ENCODE peak calls at places on chromosomes 5 and 9, in six cellular contexts. One of them, this sample, is unnamed.
A peak's percentile ranks its signal among the peaks of the same experiment; 100 is the strongest.

GRCh38 chr9:110191616-110192015 is 16.3 kb downstream of the C9orf152 start:
- DNase-seq in stimulated activated CD4-positive, alpha-beta T cell treated with anti-CD3 and anti-CD28 coated beads, Interleukin-1b, Interleukin-23, amount 100 ng/mL, for 1 hour: no peak
- DNase-seq in lower lobe of right lung: no peak
- DNase-seq in Calu3: no peak
- DNase-seq in choroid plexus epithelial cell: no peak
- DNase-seq in activated T-helper 9 cell treated with anti-CD3 and anti-CD28 coated beads, Interleukin-2, amount 50 U/mL, for 16 hours: no peak
- DNase-seq in this sample: no peak

GRCh38 chr5:144958002-144958401 is 787.3 kb downstream of the KCTD16 start:
- DNase-seq in lower lobe of right lung: no peak
- DNase-seq in choroid plexus epithelial cell: no peak
- DNase-seq in activated T-helper 9 cell treated with anti-CD3 and anti-CD28 coated beads, Interleukin-2, amount 50 U/mL, for 16 hours: no peak
- DNase-seq in stimulated activated CD4-positive, alpha-beta T cell treated with anti-CD3 and anti-CD28 coated beads, Interleukin-1b, Interleukin-23, amount 100 ng/mL, for 1 hour: no peak
- DNase-seq in Calu3: no peak
- DNase-seq in this sample: no peak

GRCh38 chr5:77946381-77947050 is 170.4 kb upstream of the TBCA start:
- DNase-seq in choroid plexus epithelial cell: no peak
- DNase-seq in stimulated activated CD4-positive, alpha-beta T cell treated with anti-CD3 and anti-CD28 coated beads, Interleukin-1b, Interleukin-23, amount 100 ng/mL, for 1 hour: no peak
- DNase-seq in Calu3: no peak
- DNase-seq in lower lobe of right lung: no peak
- DNase-seq in activated T-helper 9 cell treated with anti-CD3 and anti-CD28 coated beads, Interleukin-2, amount 50 U/mL, for 16 hours: no peak
- DNase-seq in this sample: no peak

GRCh38 chr5:39495294-39495693 is 70.5 kb upstream of the DAB2 start:
- DNase-seq in choroid plexus epithelial cell: peak; percentile 47
- DNase-seq in stimulated activated CD4-positive, alpha-beta T cell treated with anti-CD3 and anti-CD28 coated beads, Interleukin-1b, Interleukin-23, amount 100 ng/mL, for 1 hour: no peak
- DNase-seq in Calu3: no peak
- DNase-seq in lower lobe of right lung: no peak
- DNase-seq in activated T-helper 9 cell treated with anti-CD3 and anti-CD28 coated beads, Interleukin-2, amount 50 U/mL, for 16 hours: no peak
- DNase-seq in this sample: no peak

GRCh38 chr9:36880075-36880474 is 154.0 kb downstream of the PAX5 start:
- DNase-seq in lower lobe of right lung: no peak
- DNase-seq in Calu3: no peak
- DNase-seq in stimulated activated CD4-positive, alpha-beta T cell treated with anti-CD3 and anti-CD28 coated beads, Interleukin-1b, Interleukin-23, amount 100 ng/mL, for 1 hour: no peak
- DNase-seq in choroid plexus epithelial cell: no peak
- DNase-seq in activated T-helper 9 cell treated with anti-CD3 and anti-CD28 coated beads, Interleukin-2, amount 50 U/mL, for 16 hours: no peak
- DNase-seq in this sample: no peak

GRCh38 chr5:57953830-57954229 is 471.2 kb upstream of the ACTBL2 start:
- DNase-seq in stimulated activated CD4-positive, alpha-beta T cell treated with anti-CD3 and anti-CD28 coated beads, Interleukin-1b, Interleukin-23, amount 100 ng/mL, for 1 hour: no peak
- DNase-seq in activated T-helper 9 cell treated with anti-CD3 and anti-CD28 coated beads, Interleukin-2, amount 50 U/mL, for 16 hours: no peak
- DNase-seq in lower lobe of right lung: no peak
- DNase-seq in choroid plexus epithelial cell: no peak
- DNase-seq in Calu3: no peak
- DNase-seq in this sample: no peak

GRCh38 chr5:61866930-61867329 is 439.1 kb upstream of the KIF2A start:
- DNase-seq in stimulated activated CD4-positive, alpha-beta T cell treated with anti-CD3 and anti-CD28 coated beads, Interleukin-1b, Interleukin-23, amount 100 ng/mL, for 1 hour: no peak
- DNase-seq in activated T-helper 9 cell treated with anti-CD3 and anti-CD28 coated beads, Interleukin-2, amount 50 U/mL, for 16 hours: no peak
- DNase-seq in lower lobe of right lung: no peak
- DNase-seq in choroid plexus epithelial cell: peak; percentile 9
- DNase-seq in Calu3: peak; percentile 41
- DNase-seq in this sample: peak; percentile 91

GRCh38 chr5:6905883-6906282 is 192.7 kb downstream of the TENT4A start:
- DNase-seq in stimulated activated CD4-positive, alpha-beta T cell treated with anti-CD3 and anti-CD28 coated beads, Interleukin-1b, Interleukin-23, amount 100 ng/mL, for 1 hour: no peak
- DNase-seq in lower lobe of right lung: no peak
- DNase-seq in activated T-helper 9 cell treated with anti-CD3 and anti-CD28 coated beads, Interleukin-2, amount 50 U/mL, for 16 hours: no peak
- DNase-seq in Calu3: no peak
- DNase-seq in choroid plexus epithelial cell: no peak
- DNase-seq in this sample: peak; percentile 28

GRCh38 chr5:17189381-17190036 is 27.9 kb upstream of the BASP1 start:
- DNase-seq in choroid plexus epithelial cell: peak; percentile 90
- DNase-seq in activated T-helper 9 cell treated with anti-CD3 and anti-CD28 coated beads, Interleukin-2, amount 50 U/mL, for 16 hours: peak; percentile 19
- DNase-seq in Calu3: peak; percentile 80
- DNase-seq in stimulated activated CD4-positive, alpha-beta T cell treated with anti-CD3 and anti-CD28 coated beads, Interleukin-1b, Interleukin-23, amount 100 ng/mL, for 1 hour: peak; percentile 48
- DNase-seq in lower lobe of right lung: peak; percentile 77
- DNase-seq in this sample: peak; percentile 81

GRCh38 chr5:120124031-120124430 is 340.1 kb upstream of the PRR16 start:
- DNase-seq in choroid plexus epithelial cell: no peak
- DNase-seq in activated T-helper 9 cell treated with anti-CD3 and anti-CD28 coated beads, Interleukin-2, amount 50 U/mL, for 16 hours: no peak
- DNase-seq in Calu3: no peak
- DNase-seq in stimulated activated CD4-positive, alpha-beta T cell treated with anti-CD3 and anti-CD28 coated beads, Interleukin-1b, Interleukin-23, amount 100 ng/mL, for 1 hour: no peak
- DNase-seq in lower lobe of right lung: no peak
- DNase-seq in this sample: no peak

GRCh38 chr5:31614147-31615030 is 24.5 kb upstream of the PDZD2 start:
- DNase-seq in choroid plexus epithelial cell: no peak
- DNase-seq in Calu3: no peak
- DNase-seq in lower lobe of right lung: no peak
- DNase-seq in activated T-helper 9 cell treated with anti-CD3 and anti-CD28 coated beads, Interleukin-2, amount 50 U/mL, for 16 hours: no peak
- DNase-seq in stimulated activated CD4-positive, alpha-beta T cell treated with anti-CD3 and anti-CD28 coated beads, Interleukin-1b, Interleukin-23, amount 100 ng/mL, for 1 hour: no peak
- DNase-seq in this sample: no peak